ENCODE peak calls at places on chromosomes 4 and X, in ten cellular contexts. X is NCI-H187 treated with DMSO at 0.1 percent for 48 hours, Z is kidney glomerular epithelial cell, M is HT1080, Y is nucleus accumbens, C is mesendoderm, L is colonic mucosa, K is sciatic nerve, B is A549, D is GM12878. V is an unnamed sample.
A peak's percentile ranks its signal among the peaks of the same experiment; 100 is the strongest.

GRCh38 chr4:27062256-27062655 is 201.6 kb downstream of the STIM2 start:
- DNase-seq in X (no peak), Z (no peak), M (no peak), Y (no peak), C (no peak), L (peak; percentile 1), K (no peak), B (no peak), D (no peak), V (no peak)

GRCh38 chrX:114924423-114924822 is 93.0 kb downstream of the IL13RA2 start:
- DNase-seq in X (no peak), Z (no peak), M (no peak), Y (no peak), C (no peak), L (no peak), K (no peak), B (no peak), D (no peak), V (no peak)

GRCh38 chr4:185721949-185722316 is 90.1 kb downstream of the SORBS2 start:
- DNase-seq in X (no peak), Z (no peak), M (no peak), Y (no peak), C (no peak), L (no peak), K (no peak), B (no peak), D (no peak), V (no peak)

GRCh38 chr4:47510506-47511143 is 25.6 kb downstream of the ATP10D start:
- DNase-seq in X (no peak), Z (no peak), M (peak; percentile 16), Y (no peak), C (peak; percentile 1), L (no peak), K (no peak), B (no peak), D (peak; percentile 90), V (no peak)

GRCh38 chr4:82247171-82247570 is 126.6 kb downstream of the HNRNPD start:
- DNase-seq in X (no peak), Z (no peak), M (no peak), Y (no peak), C (peak; percentile 76), L (no peak), K (no peak), B (no peak), D (no peak), V (no peak)

GRCh38 chr4:1238676-1239000 is 10.3 kb downstream of the CTBP1 start:
- DNase-seq in X (no peak), Z (no peak), M (no peak), Y (no peak), C (no peak), L (no peak), K (peak; percentile 45), B (no peak), D (no peak), V (no peak)

GRCh38 chr4:243407-243806 is 61.9 kb downstream of the ZNF732 start:
- DNase-seq in X (no peak), Z (no peak), M (no peak), Y (no peak), C (peak; percentile 37), L (no peak), K (no peak), B (no peak), D (no peak), V (no peak)

GRCh38 chrX:129701624-129702069 is 37.1 kb upstream of the XPNPEP2 start:
- DNase-seq in X (no peak), Z (no peak), M (no peak), Y (no peak), C (no peak), L (peak; percentile 34), K (peak; percentile 83), B (no peak), D (no peak), V (no peak)

GRCh38 chr4:161097821-161098220 is 1066.0 kb downstream of the FSTL5 start:
- DNase-seq in X (no peak), Z (no peak), M (no peak), Y (no peak), C (no peak), L (no peak), K (no peak), B (no peak), D (no peak), V (no peak)

GRCh38 chrX:9342581-9343051 is 122.2 kb upstream of the TBL1X start:
- DNase-seq in X (peak; percentile 45), Z (peak; percentile 30), M (peak; percentile 43), Y (peak; percentile 59), C (peak; percentile 91), L (peak; percentile 88), K (peak; percentile 90), B (peak; percentile 91), D (no peak), V (peak; percentile 82)

GRCh38 chr4:23374280-23374679 is 515.6 kb downstream of the PPARGC1A start:
- DNase-seq in X (no peak), Z (peak; percentile 86), M (no peak), Y (no peak), C (peak; percentile 65), L (no peak), K (no peak), B (peak; percentile 8), D (no peak), V (no peak)

GRCh38 chr4:52712172-52712990 is 38.8 kb downstream of the ERVMER34-1 start:
- DNase-seq in X (peak; percentile 88), Z (peak; percentile 92), M (peak; percentile 97), Y (peak; percentile 96), C (peak; percentile 99), L (peak; percentile 98), K (peak; percentile 98), B (peak; percentile 92), D (peak; percentile 85), V (peak; percentile 97)

GRCh38 chr4:149956678-149957077 is 121.6 kb upstream of the DCLK2 start:
- DNase-seq in X (no peak), Z (no peak), M (no peak), Y (no peak), C (no peak), L (no peak), K (no peak), B (no peak), D (no peak), V (no peak)

GRCh38 chrX:16451331-16451730 is 198.6 kb upstream of the S100G start:
- DNase-seq in X (no peak), Z (no peak), M (no peak), Y (no peak), C (no peak), L (no peak), K (no peak), B (no peak), D (no peak), V (no peak)

GRCh38 chrX:68175569-68175968 is 257.7 kb downstream of the OPHN1 start:
- DNase-seq in X (no peak), Z (no peak), M (peak; percentile 45), Y (no peak), C (no peak), L (no peak), K (no peak), B (no peak), D (no peak), V (peak; percentile 5)

GRCh38 chr4:2831611-2832308 is 11.9 kb upstream of the ADD1 start:
- DNase-seq in X (no peak), Z (no peak), M (no peak), Y (no peak), C (no peak), L (no peak), K (peak; percentile 57), B (no peak), D (no peak), V (no peak)

GRCh38 chrX:109858602-109859341 is 125.7 kb upstream of the ACSL4 start:
- DNase-seq in X (no peak), Z (no peak), M (no peak), Y (no peak), C (no peak), L (no peak), K (no peak), B (no peak), D (no peak), V (no peak)